ENCODE peak calls at places on chromosomes 2 and 18, in six cellular contexts. D is GM12891, M is HepG2, W is K562, V is H1, N is GM12878. B is an unnamed sample.

GRCh38 chr2:64128943-64129391 is 15.3 kb downstream of the PELI1 start:
- DNase-seq in D (no peak), M (peak; percentile 52), W (no peak), V (no peak), N (no peak), B (no peak)

GRCh38 chr2:176175729-176176074 is 12.8 kb upstream of the HOXD1 start:
- DNase-seq in D (no peak), M (no peak), W (no peak), V (no peak), N (no peak), B (no peak)

GRCh38 chr2:39119732-39120520 is 925 bp downstream of the SOS1 start:
- DNase-seq in D (peak; percentile 58), M (peak; percentile 43), W (peak; percentile 81), V (peak; percentile 80), N (no peak), B (peak; percentile 53)

GRCh38 chr2:6943971-6944370 is 26.8 kb downstream of the RNF144A start:
- DNase-seq in D (no peak), M (no peak), W (no peak), V (no peak), N (no peak), B (no peak)

GRCh38 chr2:225122582-225123486 is 80.6 kb upstream of the DOCK10 start:
- DNase-seq in D (no peak), M (no peak), W (no peak), V (peak; percentile 48), N (no peak), B (no peak)

GRCh38 chr2:27920148-27920885 is 29.8 kb downstream of the BABAM2 start:
- DNase-seq in D (no peak), M (peak; percentile 24), W (no peak), V (no peak), N (no peak), B (no peak)

GRCh38 chr2:62698653-62699052 is 6.9 kb upstream of the EHBP1 start:
- DNase-seq in D (no peak), M (no peak), W (no peak), V (no peak), N (no peak), B (no peak)

GRCh38 chr2:10519067-10519740 is 71.1 kb upstream of the ODC1 start:
- DNase-seq in D (no peak), M (no peak), W (no peak), V (no peak), N (no peak), B (no peak)

GRCh38 chr2:70891572-70892356 is 43.9 kb upstream of the ATP6V1B1 start:
- DNase-seq in D (no peak), M (no peak), W (peak; percentile 2), V (peak; percentile 35), N (no peak), B (no peak)

GRCh38 chr2:192150166-192150565 is 44.6 kb downstream of the TMEFF2 start:
- DNase-seq in D (no peak), M (no peak), W (no peak), V (no peak), N (no peak), B (no peak)

GRCh38 chr18:49238433-49239042 is 221.9 kb downstream of the DYM start:
- DNase-seq in D (no peak), M (peak; percentile 38), W (peak; percentile 6), V (no peak), N (no peak), B (no peak)

GRCh38 chr2:54581326-54582039 is 125.4 kb downstream of the SPTBN1 start:
- DNase-seq in D (no peak), M (no peak), W (no peak), V (no peak), N (peak; percentile 63), B (no peak)

GRCh38 chr2:157900203-157900602 is 24.1 kb upstream of the ACVR1 start:
- DNase-seq in D (no peak), M (no peak), W (no peak), V (no peak), N (no peak), B (no peak)

GRCh38 chr18:79496237-79496977 is 100.7 kb downstream of the NFATC1 start:
- DNase-seq in D (no peak), M (no peak), W (no peak), V (no peak), N (no peak), B (no peak)

GRCh38 chr2:188833799-188834198 is 140.4 kb upstream of the COL3A1 start:
- DNase-seq in D (no peak), M (no peak), W (no peak), V (no peak), N (no peak), B (no peak)

GRCh38 chr2:37357461-37358008 is 13.1 kb downstream of the QPCT start:
- DNase-seq in D (no peak), M (no peak), W (no peak), V (no peak), N (no peak), B (no peak)

GRCh38 chr2:30209227-30209626 is 22.1 kb upstream of the LBH start:
- DNase-seq in D (no peak), M (no peak), W (no peak), V (no peak), N (no peak), B (no peak)

GRCh38 chr18:269480-270090 is 1.7 kb upstream of the THOC1 start:
- DNase-seq in D (no peak), M (peak; percentile 50), W (no peak), V (no peak), N (no peak), B (no peak)

GRCh38 chr2:238119756-238120462 is 18.6 kb upstream of the KLHL30 start:
- DNase-seq in D (no peak), M (no peak), W (no peak), V (no peak), N (no peak), B (no peak)

GRCh38 chr2:191245046-191245868 is at the start of gene MYO1B:
- DNase-seq in D (peak; percentile 35), M (peak; percentile 81), W (peak; percentile 10), V (peak; percentile 84), N (no peak), B (peak; percentile 24)

DNA sequence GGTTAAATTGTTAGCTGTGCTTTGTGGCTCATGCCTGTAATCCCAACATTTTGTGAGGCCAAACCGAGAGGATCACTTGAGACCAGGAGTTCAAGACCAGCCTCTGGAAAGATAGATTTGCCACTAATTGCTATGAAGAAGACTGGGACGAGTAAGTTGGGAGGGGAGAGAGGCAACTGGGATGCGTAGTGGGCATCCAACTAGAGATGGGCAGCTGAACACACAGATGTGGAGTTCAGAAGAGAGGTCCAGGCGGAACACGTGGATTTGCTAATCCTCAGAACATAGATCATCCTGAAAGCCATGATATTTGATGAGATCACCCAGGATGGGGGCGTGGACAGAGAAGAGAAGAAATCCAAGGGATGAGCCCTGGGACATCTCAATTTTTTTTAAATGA is 48.7 kb downstream of the CYP26B1 start:
- DNase-seq in D (no peak), M (no peak), W (no peak), V (peak; percentile 20), N (no peak), B (no peak)
- TF ChIP-seq TAF1 in D (no peak), M (no peak), W (no peak), V (no peak), N (no peak), B (no peak)

GRCh38 chr2:12819098-12819465 is 102.3 kb downstream of the TRIB2 start:
- DNase-seq in D (no peak), M (no peak), W (no peak), V (no peak), N (no peak), B (no peak)
- TF ChIP-seq POLR2AphosphoS5 in D (no peak), M (no peak), W (no peak), V (no peak), N (no peak), B (no peak)

DNA sequence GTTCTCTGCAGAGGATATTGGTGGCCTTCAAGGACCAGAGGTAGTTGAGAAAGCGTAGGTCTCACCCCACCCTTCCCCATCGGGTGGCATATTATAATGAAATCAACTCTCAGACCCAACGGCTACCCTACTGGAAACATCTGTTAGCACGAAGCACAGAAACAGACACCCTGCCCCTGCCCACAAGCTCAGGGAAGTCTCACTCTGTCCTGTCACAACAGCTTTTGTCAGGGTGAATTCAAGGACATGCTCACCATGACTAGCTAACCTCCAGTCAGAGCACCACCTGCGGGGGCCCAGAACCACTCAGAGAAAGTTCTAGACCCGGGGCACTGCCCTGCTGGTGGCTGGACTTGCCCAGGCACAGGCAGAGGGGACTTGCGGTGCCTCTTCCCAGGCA is 3.5 kb upstream of the B3GNT7 start:
- DNase-seq in D (peak; percentile 19), M (no peak), W (peak; percentile 3), V (no peak), N (no peak), B (no peak)
- TF ChIP-seq POLR2A in D (no peak), M (no peak), W (no peak), V (no peak), N (no peak), B (no peak)

DNA sequence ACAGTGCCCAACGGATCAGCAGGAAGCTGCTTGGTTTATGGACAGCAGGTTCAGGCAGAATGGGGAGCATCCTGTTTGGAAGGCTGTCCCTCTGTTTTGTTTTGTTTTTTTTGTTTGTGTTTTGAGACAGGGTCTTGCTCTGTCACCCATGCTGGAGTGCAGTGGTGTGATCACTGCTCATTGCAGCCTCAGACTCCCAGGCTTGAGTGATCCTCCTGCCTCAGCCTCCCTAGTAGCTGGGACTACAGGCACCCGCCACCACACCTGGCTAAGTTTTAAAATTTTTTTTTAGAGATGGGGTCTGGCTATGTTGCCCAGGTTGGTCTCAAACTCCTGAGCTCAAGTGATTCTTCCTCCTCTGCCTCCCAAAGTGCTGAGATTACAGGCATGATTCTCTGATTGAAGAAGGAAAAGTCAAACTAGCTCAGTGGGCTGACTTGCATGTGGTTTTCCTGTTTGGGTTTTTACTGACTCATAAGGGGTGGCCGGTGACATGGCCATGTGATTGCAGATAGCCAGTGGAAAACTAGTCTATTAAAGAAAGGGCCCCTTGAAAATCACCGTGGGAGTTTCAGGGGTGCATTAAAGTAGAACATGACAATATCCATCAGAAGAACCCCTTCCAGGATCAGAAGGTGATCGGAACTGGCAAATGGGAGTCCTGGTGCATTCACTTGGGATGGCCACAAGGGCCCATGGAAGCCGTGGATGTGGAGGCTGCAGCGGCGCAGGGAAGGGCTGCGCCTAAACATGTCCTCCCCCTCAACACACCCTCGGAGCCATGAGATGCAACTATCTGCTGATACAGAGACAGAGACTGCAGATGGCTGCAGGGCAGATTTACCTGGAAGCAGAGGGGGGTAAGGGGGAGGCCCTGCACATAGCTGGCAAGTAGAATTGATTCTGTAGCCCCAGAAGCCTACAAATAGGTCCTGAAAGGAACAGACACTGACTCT is 26.5 kb downstream of the AQP12B start:
- DNase-seq in D (peak; percentile 48), M (no peak), W (peak; percentile 4), V (no peak), N (peak; percentile 31), B (no peak)
- TF ChIP-seq TAF1 in D (no peak), M (no peak), W (no peak), V (no peak), N (no peak), B (no peak)

DNA sequence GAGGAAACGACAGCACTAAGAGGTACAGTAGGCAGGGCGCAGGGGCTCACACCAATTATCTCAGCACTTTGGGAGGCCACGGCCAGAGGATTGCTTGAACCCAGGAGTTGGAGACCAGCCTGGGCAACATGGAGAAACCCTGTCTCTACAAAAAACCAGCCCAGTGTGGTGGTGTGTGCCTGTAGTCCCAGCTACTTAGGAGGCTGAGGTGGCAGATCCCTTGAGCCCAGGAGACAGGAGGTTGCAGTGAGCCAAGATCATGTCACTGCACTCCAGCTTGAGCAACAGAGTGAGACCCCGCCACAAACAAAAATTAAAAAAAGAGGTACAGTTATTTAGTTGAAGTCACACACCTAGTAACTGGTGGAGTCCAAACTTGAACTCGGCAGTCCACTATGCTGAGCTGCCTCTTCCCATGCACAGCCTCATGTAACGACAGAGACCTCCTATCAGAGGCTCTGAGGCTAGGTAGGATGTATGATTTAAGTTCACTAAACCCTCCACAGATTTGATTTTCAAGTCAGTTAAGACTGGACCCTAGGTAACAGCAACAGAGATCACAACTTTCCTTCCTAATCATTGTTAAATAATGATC is 8.7 kb downstream of the STK17B start:
- DNase-seq in D (no peak), M (no peak), W (no peak), V (no peak), N (no peak), B (no peak)
- TF ChIP-seq POLR2AphosphoS5 in D (no peak), M (no peak), W (no peak), V (no peak), N (peak; percentile 47), B (no peak)

B was measured in GM12892.